ENCODE peak calls at places on chromosomes 1 and 21, in four cellular contexts. B is GM23338; C is EL; Q is activated naive CD4-positive, alpha-beta T cell treated with anti-CD3 and anti-CD28 coated beads, Interleukin-2, amount 10 ng/mL, durations not matched to agents 7 days and 5 days. S is an unnamed sample.

GRCh38 chr1:6185151-6185550 is 5.0 kb upstream of the CHD5 start:
- DNase-seq in B (no peak), C (peak; percentile 84), Q (no peak), S (no peak)

GRCh38 chr1:175597969-175598765 is 145.2 kb downstream of the TNR start:
- DNase-seq in B (no peak), C (peak; percentile 6), Q (no peak), S (no peak)

GRCh38 chr21:25062061-25062460 is 545.2 kb downstream of the MRPL39 start:
- DNase-seq in B (peak; percentile 14), C (no peak), Q (no peak), S (no peak)

GRCh38 chr1:21340230-21340564 is 49.9 kb upstream of the ECE1 start:
- DNase-seq in B (no peak), C (no peak), Q (no peak), S (no peak)

GRCh38 chr1:90501281-90501680 is 215.8 kb downstream of the BARHL2 start:
- DNase-seq in B (peak; percentile 28), C (no peak), Q (no peak), S (peak; percentile 96)

GRCh38 chr1:228029281-228029680 is 22.5 kb downstream of the WNT3A start:
- DNase-seq in B (no peak), C (no peak), Q (peak; percentile 11), S (no peak)

GRCh38 chr1:232143315-232143886 is 486.5 kb downstream of the SIPA1L2 start:
- DNase-seq in B (peak; percentile 53), C (no peak), Q (no peak), S (peak; percentile 74)

GRCh38 chr1:116954450-116954849 is 44.7 kb downstream of the PTGFRN start:
- DNase-seq in B (no peak), C (no peak), Q (no peak), S (peak; percentile 89)

GRCh38 chr1:169511339-169512028 is 25.7 kb upstream of the SLC19A2 start:
- DNase-seq in B (no peak), C (peak; percentile 69), Q (no peak), S (no peak)

GRCh38 chr1:24619376-24619775 is 23.7 kb upstream of the SRRM1 start:
- DNase-seq in B (no peak), C (no peak), Q (no peak), S (no peak)

S was measured in NCI-H82.